ENCODE peak calls at places on chromosomes 11 and 22, in nine cellular contexts. O is RWPE1; G is H9; S is SK-N-SH; E is CD4-positive, alpha-beta T cell; H is neural crest cell; I is bronchial epithelial cell; Z is dorsolateral prefrontal cortex; L is OCI-LY7. V is an unnamed sample.

GRCh38 chr22:39519681-39520053 is 695 bp upstream of the ATF4 start:
- DNase-seq in O (peak; percentile 30), G (peak; percentile 65), S (peak; percentile 60), E (no peak), H (no peak), I (no peak), Z (no peak), L (peak; percentile 50), V (no peak)

GRCh38 chr11:73343076-73343833 is 32.9 kb upstream of the RELT start:
- DNase-seq in O (no peak), G (peak; percentile 51), S (peak; percentile 68), E (no peak), H (no peak), I (no peak), Z (no peak), L (no peak), V (no peak)

GRCh38 chr11:73787051-73787642 is 527 bp upstream of the MRPL48 start:
- DNase-seq in O (no peak), G (no peak), S (no peak), E (no peak), H (no peak), I (no peak), Z (no peak), L (peak; percentile 32), V (no peak)

GRCh38 chr11:113906038-113906437 is 1.4 kb downstream of the HTR3B start:
- DNase-seq in O (no peak), G (peak; percentile 61), S (no peak), E (no peak), H (no peak), I (peak; percentile 70), Z (no peak), L (no peak), V (peak; percentile 86)

GRCh38 chr11:79265756-79266322 is 175.0 kb downstream of the TENM4 start:
- DNase-seq in O (no peak), G (no peak), S (no peak), E (no peak), H (no peak), I (no peak), Z (no peak), L (no peak), V (no peak)

GRCh38 chr11:1863352-1864215 is 10.7 kb downstream of the LSP1 start:
- DNase-seq in O (peak; percentile 89), G (peak; percentile 51), S (peak; percentile 86), E (no peak), H (peak; percentile 48), I (peak; percentile 53), Z (no peak), L (no peak), V (no peak)

GRCh38 chr11:68118753-68119448 is 2.3 kb downstream of the CHKA start:
- DNase-seq in O (no peak), G (no peak), S (no peak), E (no peak), H (no peak), I (no peak), Z (no peak), L (peak; percentile 74), V (no peak)

GRCh38 chr11:122748968-122749687 is 89.2 kb upstream of the CRTAM start:
- DNase-seq in O (no peak), G (no peak), S (no peak), E (peak; percentile 24), H (no peak), I (peak; percentile 73), Z (peak; percentile 55), L (peak; percentile 70), V (no peak)

GRCh38 chr11:1781593-1781975 is 17.9 kb upstream of the CTSD start:
- DNase-seq in O (no peak), G (no peak), S (no peak), E (no peak), H (no peak), I (no peak), Z (no peak), L (no peak), V (no peak)

GRCh38 chr11:78985654-78986053 is 411.0 kb upstream of the NARS2 start:
- DNase-seq in O (no peak), G (no peak), S (peak; percentile 20), E (no peak), H (no peak), I (no peak), Z (no peak), L (no peak), V (no peak)

GRCh38 chr11:35857922-35858321 is 85.9 kb upstream of the LDLRAD3 start:
- DNase-seq in O (no peak), G (no peak), S (no peak), E (no peak), H (no peak), I (no peak), Z (no peak), L (no peak), V (no peak)

GRCh38 chr11:64234840-64235379 is 526 bp downstream of the VEGFB start:
- DNase-seq in O (no peak), G (no peak), S (peak; percentile 79), E (no peak), H (no peak), I (no peak), Z (no peak), L (peak; percentile 72), V (peak; percentile 66)

GRCh38 chr11:10398525-10398924 is 56.5 kb upstream of the AMPD3 start:
- DNase-seq in O (no peak), G (no peak), S (no peak), E (no peak), H (no peak), I (no peak), Z (no peak), L (no peak), V (no peak)

GRCh38 chr22:37293172-37293571 is 10.9 kb downstream of the CYTH4 start:
- DNase-seq in O (no peak), G (no peak), S (no peak), E (no peak), H (no peak), I (no peak), Z (no peak), L (no peak), V (no peak)

GRCh38 chr22:26617251-26618199 is at the start of gene CRYBB1:
- DNase-seq in O (no peak), G (no peak), S (peak; percentile 79), E (no peak), H (no peak), I (no peak), Z (no peak), L (peak; percentile 56), V (no peak)

GRCh38 chr22:27987557-27987956 is 68.5 kb upstream of the PITPNB start:
- DNase-seq in O (no peak), G (peak; percentile 28), S (no peak), E (no peak), H (no peak), I (no peak), Z (no peak), L (no peak), V (no peak)

GRCh38 chr11:9600166-9600565 is 26.7 kb downstream of the WEE1 start:
- DNase-seq in O (no peak), G (no peak), S (no peak), E (no peak), H (no peak), I (no peak), Z (no peak), L (no peak), V (no peak)

GRCh38 chr11:60942207-60942606 is 9.8 kb downstream of the SLC15A3 start:
- DNase-seq in O (no peak), G (no peak), S (no peak), E (no peak), H (no peak), I (no peak), Z (no peak), L (no peak), V (no peak)

GRCh38 chr11:123577081-123577598 is 77.3 kb downstream of the SCN3B start:
- DNase-seq in O (peak; percentile 63), G (peak; percentile 80), S (peak; percentile 91), E (peak; percentile 52), H (peak; percentile 85), I (peak; percentile 35), Z (peak; percentile 65), L (peak; percentile 37), V (peak; percentile 77)

GRCh38 chr22:19775496-19776325 is 15.1 kb downstream of the TBX1 start:
- DNase-seq in O (no peak), G (no peak), S (no peak), E (no peak), H (no peak), I (no peak), Z (no peak), L (peak; percentile 36), V (no peak)

GRCh38 chr11:3631331-3631730 is 10.5 kb downstream of the ART5 start:
- DNase-seq in O (no peak), G (no peak), S (no peak), E (no peak), H (no peak), I (peak; percentile 27), Z (no peak), L (no peak), V (no peak)

GRCh38 chr11:99585606-99586005 is 564.9 kb downstream of the CNTN5 start:
- DNase-seq in O (no peak), G (no peak), S (no peak), E (no peak), H (no peak), I (no peak), Z (no peak), L (no peak), V (no peak)

DNA sequence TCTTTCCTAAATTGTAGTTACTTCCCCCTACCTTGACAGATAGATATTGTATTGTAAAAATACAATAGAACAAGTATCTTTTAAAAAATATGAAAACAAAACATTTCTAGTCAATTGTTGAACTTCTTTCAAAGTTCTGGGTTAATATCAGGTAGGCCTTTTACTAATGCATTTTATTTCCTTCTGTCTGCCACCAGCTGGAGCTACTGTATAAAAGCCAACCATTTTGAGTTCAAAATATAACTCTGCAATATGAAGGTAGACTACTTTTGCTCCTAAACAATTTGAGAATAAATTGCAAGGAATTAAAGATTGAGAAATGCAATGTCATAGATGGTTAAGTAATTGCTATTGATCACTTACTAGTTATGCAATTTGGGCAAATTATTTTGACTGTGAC is 22.1 kb upstream of the LIN7C start:
- DNase-seq in O (no peak), G (no peak), S (no peak), E (no peak), H (no peak), I (no peak), Z (no peak), L (no peak), V (no peak)
- TF ChIP-seq CTCF in O (peak; percentile 9), G (no peak), S (peak; percentile 29), E (no peak), H (no peak), I (no peak), Z (no peak), L (peak; percentile 36), V (no peak)

GRCh38 chr11:84524422-84525051 is 1102.6 kb downstream of the DLG2 start:
- DNase-seq in O (peak; percentile 9), G (no peak), S (peak; percentile 36), E (no peak), H (no peak), I (peak; percentile 16), Z (no peak), L (peak; percentile 27), V (no peak)
- TF ChIP-seq CTCF in O (peak; percentile 20), G (peak; percentile 75), S (peak; percentile 81), E (no peak), H (peak; percentile 73), I (peak; percentile 10), Z (peak; percentile 81), L (peak; percentile 74), V (peak; percentile 74)

GRCh38 chr22:45413368-45414211 is at the start of the genes RIBC2 and SMC1B:
- DNase-seq in O (peak; percentile 53), G (peak; percentile 90), S (no peak), E (peak; percentile 70), H (peak; percentile 73), I (peak; percentile 62), Z (no peak), L (no peak), V (peak; percentile 95)
- TF ChIP-seq CTCF in O (no peak), G (no peak), S (no peak), E (no peak), H (peak; percentile 18), I (no peak), Z (no peak), L (no peak), V (no peak)

GRCh38 chr11:103619480-103619879 is 417.0 kb upstream of the DDI1 start:
- DNase-seq in O (no peak), G (no peak), S (no peak), E (no peak), H (no peak), I (no peak), Z (no peak), L (peak; percentile 5), V (peak; percentile 45)
- TF ChIP-seq CTCF in O (peak; percentile 14), G (peak; percentile 15), S (peak; percentile 41), E (no peak), H (no peak), I (peak; percentile 27), Z (no peak), L (peak; percentile 53), V (peak; percentile 38)

V was measured in Caco-2.